ENCODE peak calls at places on chromosomes 11 and 22, in six cellular contexts. X is IMR-90; N is effector memory CD4-positive, alpha-beta T cell; H is caudate nucleus; V is D341Med; D is GM12864. Q is an unnamed sample.

GRCh38 chr11:117096140-117096972 is 1.9 kb downstream of the SIK3 start:
- DNase-seq in X (no peak), N (peak), H (peak), V (no peak), D (no peak), Q (peak)

GRCh38 chr11:72681226-72682153 is 7.3 kb upstream of the PDE2A start:
- DNase-seq in X (no peak), N (no peak), H (peak), V (no peak), D (no peak), Q (no peak)

GRCh38 chr22:46631113-46631512 is 10.9 kb downstream of the GRAMD4 start:
- DNase-seq in X (no peak), N (no peak), H (no peak), V (no peak), D (no peak), Q (no peak)

GRCh38 chr11:68968306-68969255 is 12.2 kb downstream of the MRGPRD start:
- DNase-seq in X (no peak), N (no peak), H (no peak), V (no peak), D (no peak), Q (no peak)

GRCh38 chr22:20440637-20441591 is 3.3 kb upstream of the SCARF2 start:
- DNase-seq in X (no peak), N (no peak), H (no peak), V (peak), D (no peak), Q (no peak)

GRCh38 chr11:73555615-73556014 is 42.3 kb downstream of the FAM168A start:
- DNase-seq in X (no peak), N (no peak), H (no peak), V (no peak), D (no peak), Q (no peak)

GRCh38 chr22:50656122-50657070 is 16.2 kb upstream of the SHANK3 start:
- DNase-seq in X (peak), N (no peak), H (no peak), V (peak), D (no peak), Q (no peak)

GRCh38 chr11:73288873-73289707 is 17.0 kb downstream of the P2RY6 start:
- DNase-seq in X (peak), N (peak), H (peak), V (peak), D (no peak), Q (peak)

GRCh38 chr11:69335461-69336386 is 41.8 kb downstream of the MYEOV start:
- DNase-seq in X (no peak), N (no peak), H (no peak), V (no peak), D (no peak), Q (no peak)

GRCh38 chr11:111419641-111420327 is 40.7 kb upstream of the POU2AF1 start:
- DNase-seq in X (no peak), N (no peak), H (peak), V (no peak), D (no peak), Q (no peak)

GRCh38 chr11:1221848-1222311 is 986 bp upstream of the MUC5B start:
- DNase-seq in X (no peak), N (no peak), H (no peak), V (peak), D (no peak), Q (peak)

GRCh38 chr11:69830086-69830485 is 10.9 kb upstream of the FGF3 start:
- DNase-seq in X (no peak), N (no peak), H (no peak), V (no peak), D (no peak), Q (no peak)

GRCh38 chr11:803770-804598 is 1.0 kb downstream of the PIDD1 start:
- DNase-seq in X (no peak), N (no peak), H (no peak), V (no peak), D (no peak), Q (no peak)

GRCh38 chr11:2551131-2551530 is 106.3 kb downstream of the KCNQ1 start:
- DNase-seq in X (no peak), N (no peak), H (no peak), V (no peak), D (no peak), Q (no peak)

GRCh38 chr11:68575025-68575665 is 109.2 kb upstream of the GAL start:
- DNase-seq in X (no peak), N (no peak), H (no peak), V (no peak), D (no peak), Q (no peak)

GRCh38 chr22:21755855-21756284 is 20.3 kb upstream of the YPEL1 start:
- DNase-seq in X (peak), N (no peak), H (no peak), V (no peak), D (no peak), Q (no peak)

GRCh38 chr11:8340299-8340698 is 76.6 kb upstream of the LMO1 start:
- DNase-seq in X (no peak), N (no peak), H (no peak), V (no peak), D (no peak), Q (no peak)

GRCh38 chr22:41910599-41911291 is 4.1 kb downstream of the SHISA8 start:
- DNase-seq in X (no peak), N (no peak), H (no peak), V (peak), D (no peak), Q (no peak)

GRCh38 chr22:46592390-46592872 is 27.8 kb upstream of the GRAMD4 start:
- DNase-seq in X (peak), N (no peak), H (no peak), V (no peak), D (peak), Q (no peak)

GRCh38 chr22:37230673-37231405 is 13.2 kb downstream of the RAC2 start:
- DNase-seq in X (no peak), N (peak), H (no peak), V (no peak), D (peak), Q (no peak)

GRCh38 chr11:119615003-119615878 is 113.8 kb downstream of the NECTIN1 start:
- DNase-seq in X (peak), N (no peak), H (no peak), V (no peak), D (no peak), Q (no peak)

GRCh38 chr11:48148749-48149148 is 67.9 kb upstream of the OR4B1 start:
- DNase-seq in X (no peak), N (no peak), H (no peak), V (no peak), D (no peak), Q (no peak)

GRCh38 chr11:13183094-13183825 is 94.3 kb upstream of the BMAL1 start:
- DNase-seq in X (peak), N (no peak), H (no peak), V (no peak), D (no peak), Q (no peak)

GRCh38 chr22:30116362-30117117 is 36.3 kb downstream of the HORMAD2 start:
- DNase-seq in X (peak), N (no peak), H (no peak), V (no peak), D (no peak), Q (no peak)

GRCh38 chr22:19524170-19525115 is at the start of gene CLDN5:
- DNase-seq in X (no peak), N (no peak), H (no peak), V (peak), D (no peak), Q (no peak)

GRCh38 chr11:76918941-76919386 is 58.2 kb downstream of the ACER3 start:
- DNase-seq in X (peak), N (no peak), H (no peak), V (peak), D (peak), Q (no peak)

GRCh38 chr22:30117256-30117655 is 37.0 kb downstream of the HORMAD2 start:
- DNase-seq in X (no peak), N (no peak), H (no peak), V (no peak), D (no peak), Q (no peak)

GRCh38 chr11:296976-297665 is 2.2 kb downstream of the IFITM5 start:
- DNase-seq in X (no peak), N (no peak), H (no peak), V (no peak), D (no peak), Q (peak)

GRCh38 chr11:96969251-96969650 is 579.4 kb downstream of the JRKL start:
- DNase-seq in X (no peak), N (no peak), H (no peak), V (no peak), D (no peak), Q (no peak)